ENCODE peak calls at places on chromosome 14, in eight cellular contexts. O is neural progenitor cell; Q is fibroblast of mammary gland; Z is brain microvascular endothelial cell; S is fibroblast of pulmonary artery; V is progenitor cell of endocrine pancreas; I is CD4-positive, alpha-beta T cell; N is nephron progenitor cell. X is an unnamed sample.

GRCh38 chr14:98834119-98834518 is 437.9 kb downstream of the BCL11B start:
- DNase-seq in Z (no peak), V (no peak), Q (no peak), O (no peak), N (no peak), I (no peak), S (no peak), X (no peak)

GRCh38 chr14:74599946-74600345 is 12.1 kb downstream of the LTBP2 start:
- DNase-seq in V (no peak), I (no peak), O (no peak), S (no peak), Z (no peak), N (no peak), Q (no peak), X (no peak)

GRCh38 chr14:86072134-86072894 is 542.4 kb downstream of the FLRT2 start:
- DNase-seq in N (no peak), S (no peak), Q (no peak), O (no peak), V (no peak), Z (no peak), I (no peak), X (no peak)

GRCh38 chr14:35534884-35535793 is 1.2 kb downstream of the INSM2 start:
- DNase-seq in N (peak), Q (peak), S (peak), V (peak), I (peak), O (peak), Z (peak), X (peak)

GRCh38 chr14:101350021-101350420 is 211.3 kb upstream of the DIO3 start:
- DNase-seq in I (no peak), S (no peak), O (no peak), Z (no peak), Q (no peak), N (no peak), V (no peak), X (no peak)

GRCh38 chr14:99333214-99333613 is 61.2 kb upstream of the BCL11B start:
- DNase-seq in I (no peak), N (no peak), O (no peak), Q (no peak), S (no peak), V (no peak), Z (no peak), X (no peak)

GRCh38 chr14:75333523-75334190 is 55.0 kb downstream of the FOS start:
- DNase-seq in V (no peak), S (no peak), Z (no peak), I (peak), N (no peak), Q (no peak), O (no peak), X (no peak)

GRCh38 chr14:49962616-49963015 is 69.7 kb downstream of the ARF6 start:
- DNase-seq in I (no peak), N (no peak), Q (peak), Z (no peak), O (no peak), V (no peak), S (no peak), X (no peak)

GRCh38 chr14:66043921-66044320 is 442.2 kb upstream of the CCDC196 start:
- DNase-seq in N (no peak), S (peak), V (no peak), Z (no peak), I (no peak), O (no peak), Q (no peak), X (no peak)

GRCh38 chr14:91854327-91854934 is 12.9 kb downstream of the TC2N start:
- DNase-seq in S (no peak), N (no peak), Q (no peak), Z (no peak), O (no peak), I (no peak), V (no peak), X (no peak)

GRCh38 chr14:94623856-94624499 is 11.8 kb downstream of the SERPINA3 start:
- DNase-seq in Q (no peak), V (no peak), O (no peak), S (no peak), Z (no peak), I (no peak), N (no peak), X (no peak)

GRCh38 chr14:66509874-66510273 is 1.9 kb downstream of the GPHN start:
- DNase-seq in V (no peak), Z (no peak), I (no peak), Q (peak), N (no peak), O (peak), S (no peak), X (no peak)

GRCh38 chr14:58733451-58734208 is 95.9 kb downstream of the DACT1 start:
- DNase-seq in S (no peak), I (no peak), N (no peak), Q (peak), O (no peak), Z (no peak), V (no peak), X (no peak)

GRCh38 chr14:77238996-77239395 is 32.0 kb downstream of the NGB start:
- DNase-seq in V (no peak), O (no peak), S (no peak), Q (no peak), N (no peak), Z (no peak), I (no peak), X (no peak)

GRCh38 chr14:65954915-65955314 is 531.3 kb upstream of the CCDC196 start:
- DNase-seq in S (no peak), I (no peak), Q (no peak), V (no peak), Z (no peak), O (no peak), N (no peak), X (no peak)

GRCh38 chr14:91872011-91872476 is 4.7 kb upstream of the TC2N start:
- DNase-seq in I (peak), V (no peak), Z (no peak), O (no peak), Q (peak), N (no peak), S (peak), X (no peak)

GRCh38 chr14:105937253-105938054 is 411.1 kb downstream of the TMEM121 start:
- DNase-seq in S (no peak), Q (no peak), I (no peak), V (no peak), N (no peak), Z (no peak), O (no peak), X (no peak)
- TF ChIP-seq CTCF in S (no peak), Q (no peak), I (no peak), V (no peak), N (no peak), Z (no peak), O (no peak), X (no peak)

DNA sequence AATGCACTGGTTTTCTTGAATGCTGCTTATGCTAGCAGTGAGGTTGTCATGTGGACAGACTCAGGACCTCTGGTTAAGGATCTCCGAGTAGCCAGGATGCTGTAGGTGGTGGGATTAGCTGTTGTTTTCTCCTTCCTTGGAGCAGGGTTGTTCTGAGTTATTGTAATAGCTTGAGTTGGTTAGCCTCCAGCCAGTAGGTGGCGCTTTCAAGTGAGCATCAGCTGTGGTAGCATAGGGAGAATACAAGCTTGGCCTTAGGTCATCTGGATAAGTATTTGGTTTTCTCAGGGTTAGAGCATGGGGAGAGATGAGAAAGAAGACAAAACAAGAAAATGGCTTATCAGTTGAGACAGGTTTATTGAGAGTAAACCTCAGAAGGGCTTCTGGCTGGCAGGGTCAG is 299.7 kb upstream of the FBXO33 start:
- DNase-seq in Q (no peak), N (no peak), S (no peak), I (no peak), Z (no peak), V (no peak), O (no peak), X (no peak)
- TF ChIP-seq CTCF in Q (peak), N (no peak), S (no peak), I (no peak), Z (peak), V (peak), O (peak), X (peak)

DNA sequence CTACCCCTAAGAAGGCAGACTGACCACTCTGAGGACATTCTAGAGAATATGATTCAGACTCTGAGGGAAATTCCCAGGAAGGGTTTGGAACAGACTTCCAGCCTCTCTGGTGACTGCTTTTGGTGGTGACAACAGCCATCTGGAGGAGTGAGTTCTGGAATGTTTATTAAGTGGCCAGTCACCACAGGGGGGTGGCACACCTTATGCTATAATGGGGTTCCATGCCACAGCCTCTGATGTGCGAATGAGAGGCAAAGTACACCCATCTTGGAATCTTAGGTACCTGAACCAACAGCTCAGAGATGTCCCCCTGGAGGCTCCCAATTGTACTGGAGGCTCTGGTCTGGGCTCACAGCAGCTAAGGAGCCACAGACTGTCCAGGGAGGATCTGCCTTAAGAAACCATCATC is 9.5 kb upstream of the TINF2 start:
- DNase-seq in Q (peak), N (no peak), V (no peak), I (no peak), O (no peak), Z (peak), S (peak), X (no peak)
- TF ChIP-seq CTCF in Q (no peak), N (no peak), V (no peak), I (no peak), O (no peak), Z (peak), S (peak), X (no peak)

GRCh38 chr14:51552275-51552674 is 99.4 kb upstream of the FRMD6 start:
- DNase-seq in V (no peak), S (no peak), N (no peak), Z (no peak), O (peak), I (no peak), Q (no peak), X (no peak)
- TF ChIP-seq CTCF in V (peak), S (peak), N (no peak), Z (peak), O (no peak), I (no peak), Q (peak), X (no peak)

GRCh38 chr14:47442206-47442605 is 233.2 kb downstream of the MDGA2 start:
- DNase-seq in Q (peak), N (peak), Z (peak), I (no peak), V (peak), O (peak), S (peak), X (no peak)
- TF ChIP-seq CTCF in Q (peak), N (peak), Z (peak), I (no peak), V (peak), O (peak), S (no peak), X (peak)

DNA sequence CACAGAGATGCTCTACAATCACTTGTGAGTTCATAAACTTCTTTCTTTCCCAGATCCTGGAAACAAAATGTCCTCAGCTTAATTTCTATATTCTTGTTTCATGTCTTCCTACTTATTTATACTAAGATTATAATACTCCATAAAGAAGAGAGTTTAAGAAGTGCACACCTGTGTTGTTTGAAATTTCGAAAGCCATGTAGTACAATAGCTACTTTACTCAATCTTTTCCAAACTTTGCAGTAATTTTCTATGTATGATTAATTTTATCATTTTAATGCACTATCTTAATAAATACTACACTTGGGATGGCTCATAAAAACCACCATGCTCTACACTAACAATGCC is 300 bp upstream of the TTC5 start:
- DNase-seq in I (no peak), O (no peak), Z (no peak), N (no peak), Q (no peak), V (no peak), S (no peak), X (no peak)
- TF ChIP-seq CTCF in I (peak), O (no peak), Z (no peak), N (no peak), Q (no peak), V (no peak), S (no peak), X (no peak)

DNA sequence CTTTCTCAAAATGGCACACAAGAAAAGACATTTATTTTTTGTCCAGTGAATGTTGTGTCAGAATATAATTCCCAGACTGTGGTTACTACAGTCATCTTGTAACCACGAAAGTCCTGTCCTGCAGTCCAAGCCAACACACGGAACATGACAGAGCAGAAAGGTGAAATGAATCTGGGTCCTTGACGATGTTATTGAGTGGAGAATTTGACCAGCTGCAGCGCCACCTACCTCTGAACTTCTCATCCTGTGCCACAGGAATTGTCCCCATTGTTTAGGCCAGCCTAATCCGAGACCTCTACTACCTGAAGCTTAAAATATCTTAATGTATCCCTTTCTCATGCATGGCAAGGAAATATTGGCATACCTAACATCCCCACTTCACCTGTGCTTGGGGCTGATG is 64.1 kb upstream of the OTX2 start:
- DNase-seq in Z (no peak), Q (peak), O (peak), S (no peak), V (no peak), I (no peak), N (peak), X (peak)
- TF ChIP-seq CTCF in Z (no peak), Q (peak), O (peak), S (no peak), V (peak), I (no peak), N (peak), X (peak)